ENCODE peak calls at places on chromosomes 4 and X, in six cellular contexts. H, N, I, P, Q and C are unnamed samples.

GRCh38 chr4:155353923-155354540 is 22.7 kb downstream of the MAP9 start:
- DNase-seq in H (peak), N (no peak), I (peak), P (no peak), Q (peak), C (peak)

GRCh38 chr4:40607224-40607623 is 22.4 kb downstream of the RBM47 start:
- DNase-seq in H (no peak), N (no peak), I (no peak), P (no peak), Q (no peak), C (no peak)

GRCh38 chr4:67522851-67523671 is 22.2 kb downstream of the CENPC start:
- DNase-seq in H (no peak), N (no peak), I (no peak), P (no peak), Q (no peak), C (no peak)

GRCh38 chrX:109760241-109760921 is 27.3 kb upstream of the ACSL4 start:
- DNase-seq in H (no peak), N (no peak), I (no peak), P (no peak), Q (no peak), C (no peak)

GRCh38 chrX:13899607-13900006 is 82.7 kb upstream of the GPM6B start:
- DNase-seq in H (peak), N (peak), I (no peak), P (no peak), Q (no peak), C (peak)

GRCh38 chr4:6546681-6547447 is 28.1 kb upstream of the MAN2B2 start:
- DNase-seq in H (peak), N (peak), I (peak), P (no peak), Q (no peak), C (peak)

GRCh38 chrX:5236096-5236495 is 992.6 kb downstream of the NLGN4X start:
- DNase-seq in H (peak), N (no peak), I (no peak), P (no peak), Q (no peak), C (no peak)

GRCh38 chrX:150762258-150762867 is 69.2 kb downstream of the MTMR1 start:
- DNase-seq in H (no peak), N (no peak), I (no peak), P (no peak), Q (no peak), C (no peak)

GRCh38 chr4:11954093-11954492 is 525.4 kb upstream of the HS3ST1 start:
- DNase-seq in H (peak), N (no peak), I (no peak), P (no peak), Q (no peak), C (no peak)

GRCh38 chr4:15675363-15675762 is 6.3 kb upstream of the FAM200B start:
- DNase-seq in H (no peak), N (no peak), I (no peak), P (no peak), Q (no peak), C (no peak)

GRCh38 chr4:8201341-8201781 is 2.3 kb downstream of the SH3TC1 start:
- DNase-seq in H (no peak), N (no peak), I (no peak), P (no peak), Q (no peak), C (no peak)

GRCh38 chr4:28225005-28225404 is 1364.4 kb downstream of the STIM2 start:
- DNase-seq in H (peak), N (peak), I (no peak), P (no peak), Q (no peak), C (peak)

GRCh38 chr4:189376901-189377300 is 563.8 kb upstream of the FRG1 start:
- DNase-seq in H (no peak), N (no peak), I (no peak), P (no peak), Q (no peak), C (no peak)

GRCh38 chr4:84814100-84814750 is 152.3 kb downstream of the WDFY3 start:
- DNase-seq in H (peak), N (peak), I (peak), P (no peak), Q (no peak), C (peak)

GRCh38 chr4:15753786-15754185 is 24.3 kb upstream of the CD38 start:
- DNase-seq in H (no peak), N (no peak), I (no peak), P (no peak), Q (peak), C (peak)

GRCh38 chr4:8067945-8068894 is 90.4 kb downstream of the ABLIM2 start:
- DNase-seq in H (no peak), N (no peak), I (no peak), P (no peak), Q (no peak), C (no peak)

GRCh38 chr4:121462660-121463261 is 81.9 kb upstream of the QRFPR start:
- DNase-seq in H (peak), N (peak), I (peak), P (no peak), Q (no peak), C (peak)

GRCh38 chrX:150503898-150504219 is 64.6 kb upstream of the MTM1 start:
- DNase-seq in H (no peak), N (no peak), I (no peak), P (no peak), Q (no peak), C (peak)

GRCh38 chrX:72306851-72307645 is 1.3 kb upstream of the CITED1 start:
- DNase-seq in H (peak), N (no peak), I (peak), P (no peak), Q (peak), C (peak)

GRCh38 chrX:30713061-30713525 is 59.9 kb downstream of the GK start:
- DNase-seq in H (peak), N (peak), I (peak), P (peak), Q (no peak), C (peak)

GRCh38 chrX:68832101-68832416 is 3.2 kb downstream of the EFNB1 start:
- DNase-seq in H (no peak), N (no peak), I (no peak), P (no peak), Q (peak), C (peak)

GRCh38 chr4:103915224-103915869 is 195.6 kb upstream of the TACR3 start:
- DNase-seq in H (peak), N (no peak), I (peak), P (no peak), Q (no peak), C (no peak)

GRCh38 chr4:12924253-12924652 is 559.9 kb downstream of the RAB28 start:
- DNase-seq in H (no peak), N (no peak), I (no peak), P (no peak), Q (no peak), C (no peak)

GRCh38 chr4:12472082-12472481 is 1012.1 kb downstream of the RAB28 start:
- DNase-seq in H (no peak), N (no peak), I (peak), P (no peak), Q (no peak), C (no peak)

GRCh38 chr4:14269824-14270223 is 642.3 kb upstream of the BOD1L1 start:
- DNase-seq in H (no peak), N (no peak), I (no peak), P (no peak), Q (no peak), C (no peak)

GRCh38 chrX:106950381-106950780 is 30.2 kb downstream of the CLDN2 start:
- DNase-seq in H (no peak), N (no peak), I (no peak), P (no peak), Q (no peak), C (no peak)

GRCh38 chr4:26905172-26905571 is 44.5 kb downstream of the STIM2 start:
- DNase-seq in H (no peak), N (no peak), I (no peak), P (no peak), Q (no peak), C (no peak)

GRCh38 chr4:135243960-135244561 is 1042.5 kb upstream of the PABPC4L start:
- DNase-seq in H (no peak), N (peak), I (no peak), P (no peak), Q (no peak), C (no peak)

GRCh38 chr4:55169352-55169959 is 44.1 kb upstream of the KDR start:
- DNase-seq in H (peak), N (no peak), I (peak), P (no peak), Q (no peak), C (no peak)

GRCh38 chr4:39384563-39384962 is 18.4 kb upstream of the RFC1 start:
- DNase-seq in H (no peak), N (no peak), I (no peak), P (no peak), Q (no peak), C (no peak)

GRCh38 chrX:44462851-44463250 is 79.8 kb downstream of the FUNDC1 start:
- DNase-seq in H (no peak), N (no peak), I (no peak), P (no peak), Q (no peak), C (no peak)

GRCh38 chr4:161554372-161554990 is 609.3 kb downstream of the FSTL5 start:
- DNase-seq in H (peak), N (no peak), I (no peak), P (no peak), Q (no peak), C (no peak)

GRCh38 chr4:17814140-17814539 is 3.4 kb downstream of the NCAPG start:
- DNase-seq in H (no peak), N (no peak), I (no peak), P (no peak), Q (no peak), C (peak)

GRCh38 chrX:22015144-22015750 is 16.9 kb upstream of the PHEX start:
- DNase-seq in H (no peak), N (no peak), I (no peak), P (no peak), Q (no peak), C (no peak)

GRCh38 chr4:103021120-103021519 is 1.6 kb upstream of the SLC9B1 start:
- DNase-seq in H (no peak), N (no peak), I (no peak), P (no peak), Q (no peak), C (no peak)

GRCh38 chr4:177159600-177159999 is 150.1 kb upstream of the NEIL3 start:
- DNase-seq in H (no peak), N (no peak), I (no peak), P (no peak), Q (no peak), C (no peak)
- TF ChIP-seq CTCF in H (no peak), N (no peak), I (no peak), P (no peak), Q (no peak), C (no peak)

GRCh38 chrX:37603938-37604409 is 32.5 kb downstream of the LANCL3 start:
- DNase-seq in H (no peak), N (no peak), I (no peak), P (no peak), Q (peak), C (peak)
- H3K4me3 ChIP-seq in H (no peak), N (no peak), I (no peak), P (no peak), Q (no peak), C (no peak)

GRCh38 chr4:53016099-53016498 is 154.0 kb downstream of the RASL11B start:
- DNase-seq in H (no peak), N (no peak), I (no peak), P (no peak), Q (no peak), C (no peak)

GRCh38 chr4:53013873-53014272 is 151.8 kb downstream of the RASL11B start:
- DNase-seq in H (no peak), N (no peak), I (no peak), P (no peak), Q (no peak), C (no peak)

GRCh38 chr4:53014881-53015280 is 152.8 kb downstream of the RASL11B start:
- DNase-seq in H (no peak), N (no peak), I (no peak), P (no peak), Q (no peak), C (no peak)

GRCh38 chr4:53014368-53014767 is 152.3 kb downstream of the RASL11B start:
- DNase-seq in H (no peak), N (no peak), I (no peak), P (no peak), Q (no peak), C (no peak)

GRCh38 chr4:53015681-53016080 is 153.6 kb downstream of the RASL11B start:
- DNase-seq in H (peak), N (no peak), I (peak), P (no peak), Q (peak), C (peak)
- TF ChIP-seq CTCF in H (peak), N (peak), I (peak), P (peak), Q (peak), C (peak)

GRCh38 chrX:19670321-19670750 is 155.0 kb upstream of the MAP3K15 start:
- DNase-seq in H (no peak), N (peak), I (peak), P (no peak), Q (no peak), C (no peak)

GRCh38 chrX:19674041-19674769 is 158.9 kb upstream of the MAP3K15 start:
- DNase-seq in H (no peak), N (no peak), I (peak), P (no peak), Q (no peak), C (no peak)

GRCh38 chrX:19672211-19672814 is 157.0 kb upstream of the MAP3K15 start:
- DNase-seq in H (peak), N (no peak), I (no peak), P (no peak), Q (no peak), C (no peak)

GRCh38 chrX:19673334-19674040 is 158.2 kb upstream of the MAP3K15 start:
- DNase-seq in H (peak), N (peak), I (peak), P (peak), Q (peak), C (peak)

DNA sequence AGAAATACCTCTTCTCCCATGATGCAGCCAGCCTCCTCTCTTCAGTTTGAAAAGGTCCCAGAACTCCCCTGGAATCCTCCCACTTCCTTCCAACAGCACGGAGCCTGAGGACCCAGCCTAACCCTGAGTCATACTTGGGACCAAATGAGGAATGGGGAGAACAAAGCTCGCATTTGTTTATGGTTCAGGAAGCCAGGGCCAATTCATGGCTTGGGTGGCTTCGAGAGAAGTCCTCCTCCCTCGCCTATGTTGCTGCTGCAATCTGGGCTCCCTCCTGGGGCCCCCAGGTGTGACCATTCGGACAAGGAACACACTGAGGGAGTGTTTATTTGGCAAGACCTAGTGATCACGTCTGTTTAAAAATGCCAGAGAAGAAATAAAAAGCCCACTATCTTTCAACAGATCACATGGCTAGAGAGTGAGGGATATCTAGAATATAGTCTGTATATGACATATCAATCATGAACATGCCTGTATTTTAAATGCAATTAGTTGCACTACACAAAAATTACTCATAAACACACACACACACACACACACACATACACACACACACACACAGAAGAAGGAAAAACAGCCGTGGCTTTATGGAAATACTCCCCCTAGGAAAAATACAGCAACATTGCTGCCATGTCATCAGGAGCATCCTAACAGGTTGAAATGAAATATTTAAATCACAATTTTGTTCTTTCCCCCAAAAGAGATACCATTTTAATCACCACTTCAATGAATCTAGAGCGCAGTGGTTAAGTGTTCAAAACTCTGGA is 155.7 kb upstream of the MAP3K15 start:
- DNase-seq in H (peak), N (peak), I (peak), P (no peak), Q (peak), C (no peak)
- H3K4me3 ChIP-seq in H (peak), N (peak), I (no peak), P (no peak), Q (no peak), C (no peak)